ENCODE peak calls at places on chromosomes 6 and 20, in nine cellular contexts. One of them, this sample, is unnamed.

GRCh38 chr20:824490-824889 is 9.0 kb upstream of the FAM110A start:
- DNase-seq in iris pigment epithelial cell: no peak
- DNase-seq in ACHN: no peak
- DNase-seq in RWPE1: no peak
- DNase-seq in neuronal stem cell: no peak
- DNase-seq in GM13977: no peak
- DNase-seq in activated CD4-positive, alpha-beta T cell treated with anti-CD3 and anti-CD28 coated beads, Interleukin-2, amount 50 U/mL, for 24 hours: no peak
- DNase-seq in NCI-H1092 treated with DMSO at 0.1 percent for 48 hours: no peak
- DNase-seq in SK-MEL-5: no peak
- DNase-seq in this sample: no peak

GRCh38 chr6:169379495-169380070 is 125.9 kb upstream of the THBS2 start:
- DNase-seq in SK-MEL-5: no peak
- DNase-seq in ACHN: no peak
- DNase-seq in activated CD4-positive, alpha-beta T cell treated with anti-CD3 and anti-CD28 coated beads, Interleukin-2, amount 50 U/mL, for 24 hours: no peak
- DNase-seq in neuronal stem cell: no peak
- DNase-seq in iris pigment epithelial cell: no peak
- DNase-seq in NCI-H1092 treated with DMSO at 0.1 percent for 48 hours: no peak
- DNase-seq in RWPE1: no peak
- DNase-seq in GM13977: no peak
- DNase-seq in this sample: no peak

GRCh38 chr6:31534011-31534410 is 5.2 kb downstream of the MCCD1 start:
- DNase-seq in SK-MEL-5: no peak
- DNase-seq in RWPE1: no peak
- DNase-seq in NCI-H1092 treated with DMSO at 0.1 percent for 48 hours: no peak
- DNase-seq in neuronal stem cell: no peak
- DNase-seq in iris pigment epithelial cell: no peak
- DNase-seq in ACHN: no peak
- DNase-seq in activated CD4-positive, alpha-beta T cell treated with anti-CD3 and anti-CD28 coated beads, Interleukin-2, amount 50 U/mL, for 24 hours: no peak
- DNase-seq in GM13977: no peak
- DNase-seq in this sample: no peak

GRCh38 chr20:9075264-9076095 is 6.6 kb downstream of the PLCB4 start:
- DNase-seq in GM13977: no peak
- DNase-seq in neuronal stem cell: no peak
- DNase-seq in activated CD4-positive, alpha-beta T cell treated with anti-CD3 and anti-CD28 coated beads, Interleukin-2, amount 50 U/mL, for 24 hours: no peak
- DNase-seq in ACHN: no peak
- DNase-seq in SK-MEL-5: no peak
- DNase-seq in NCI-H1092 treated with DMSO at 0.1 percent for 48 hours: no peak
- DNase-seq in RWPE1: no peak
- DNase-seq in iris pigment epithelial cell: no peak
- DNase-seq in this sample: no peak

GRCh38 chr6:18501313-18502013 is 114.3 kb downstream of the RNF144B start:
- DNase-seq in SK-MEL-5: peak; percentile 41
- DNase-seq in neuronal stem cell: no peak
- DNase-seq in iris pigment epithelial cell: peak; percentile 93
- DNase-seq in ACHN: no peak
- DNase-seq in GM13977: no peak
- DNase-seq in RWPE1: no peak
- DNase-seq in activated CD4-positive, alpha-beta T cell treated with anti-CD3 and anti-CD28 coated beads, Interleukin-2, amount 50 U/mL, for 24 hours: no peak
- DNase-seq in NCI-H1092 treated with DMSO at 0.1 percent for 48 hours: no peak
- DNase-seq in this sample: no peak

GRCh38 chr6:89950446-89950845 is 56.2 kb downstream of the GJA10 start:
- DNase-seq in RWPE1: no peak
- DNase-seq in ACHN: no peak
- DNase-seq in activated CD4-positive, alpha-beta T cell treated with anti-CD3 and anti-CD28 coated beads, Interleukin-2, amount 50 U/mL, for 24 hours: no peak
- DNase-seq in neuronal stem cell: no peak
- DNase-seq in GM13977: no peak
- DNase-seq in iris pigment epithelial cell: no peak
- DNase-seq in SK-MEL-5: no peak
- DNase-seq in NCI-H1092 treated with DMSO at 0.1 percent for 48 hours: no peak
- DNase-seq in this sample: no peak

GRCh38 chr6:159952289-159953005 is 16.4 kb upstream of the IGF2R start:
- DNase-seq in GM13977: no peak
- DNase-seq in neuronal stem cell: no peak
- DNase-seq in NCI-H1092 treated with DMSO at 0.1 percent for 48 hours: no peak
- DNase-seq in RWPE1: no peak
- DNase-seq in SK-MEL-5: no peak
- DNase-seq in ACHN: no peak
- DNase-seq in activated CD4-positive, alpha-beta T cell treated with anti-CD3 and anti-CD28 coated beads, Interleukin-2, amount 50 U/mL, for 24 hours: no peak
- DNase-seq in iris pigment epithelial cell: no peak
- DNase-seq in this sample: no peak

GRCh38 chr6:149860513-149860833 is 3.7 kb downstream of the LRP11 start:
- DNase-seq in SK-MEL-5: no peak
- DNase-seq in neuronal stem cell: no peak
- DNase-seq in activated CD4-positive, alpha-beta T cell treated with anti-CD3 and anti-CD28 coated beads, Interleukin-2, amount 50 U/mL, for 24 hours: no peak
- DNase-seq in NCI-H1092 treated with DMSO at 0.1 percent for 48 hours: no peak
- DNase-seq in iris pigment epithelial cell: no peak
- DNase-seq in ACHN: no peak
- DNase-seq in GM13977: no peak
- DNase-seq in RWPE1: no peak
- DNase-seq in this sample: no peak

GRCh38 chr6:340991-341827 is 48.9 kb downstream of the DUSP22 start:
- DNase-seq in iris pigment epithelial cell: no peak
- DNase-seq in NCI-H1092 treated with DMSO at 0.1 percent for 48 hours: no peak
- DNase-seq in activated CD4-positive, alpha-beta T cell treated with anti-CD3 and anti-CD28 coated beads, Interleukin-2, amount 50 U/mL, for 24 hours: no peak
- DNase-seq in GM13977: peak; percentile 67
- DNase-seq in neuronal stem cell: no peak
- DNase-seq in SK-MEL-5: no peak
- DNase-seq in RWPE1: no peak
- DNase-seq in ACHN: no peak
- DNase-seq in this sample: no peak

GRCh38 chr6:26388014-26388413 is 5.1 kb downstream of the BTN2A2 start:
- DNase-seq in iris pigment epithelial cell: no peak
- DNase-seq in SK-MEL-5: no peak
- DNase-seq in RWPE1: no peak
- DNase-seq in NCI-H1092 treated with DMSO at 0.1 percent for 48 hours: no peak
- DNase-seq in GM13977: no peak
- DNase-seq in activated CD4-positive, alpha-beta T cell treated with anti-CD3 and anti-CD28 coated beads, Interleukin-2, amount 50 U/mL, for 24 hours: no peak
- DNase-seq in neuronal stem cell: no peak
- DNase-seq in ACHN: no peak
- DNase-seq in this sample: no peak

GRCh38 chr20:43375586-43375985 is 82.1 kb upstream of the SRSF6 start:
- DNase-seq in neuronal stem cell: no peak
- DNase-seq in ACHN: no peak
- DNase-seq in SK-MEL-5: no peak
- DNase-seq in activated CD4-positive, alpha-beta T cell treated with anti-CD3 and anti-CD28 coated beads, Interleukin-2, amount 50 U/mL, for 24 hours: no peak
- DNase-seq in GM13977: no peak
- DNase-seq in RWPE1: no peak
- DNase-seq in NCI-H1092 treated with DMSO at 0.1 percent for 48 hours: no peak
- DNase-seq in iris pigment epithelial cell: no peak
- DNase-seq in this sample: no peak

GRCh38 chr6:71420693-71421328 is 132.2 kb downstream of the OGFRL1 start:
- DNase-seq in ACHN: peak; percentile 95
- DNase-seq in activated CD4-positive, alpha-beta T cell treated with anti-CD3 and anti-CD28 coated beads, Interleukin-2, amount 50 U/mL, for 24 hours: no peak
- DNase-seq in iris pigment epithelial cell: peak; percentile 98
- DNase-seq in NCI-H1092 treated with DMSO at 0.1 percent for 48 hours: no peak
- DNase-seq in neuronal stem cell: peak; percentile 86
- DNase-seq in SK-MEL-5: peak; percentile 93
- DNase-seq in GM13977: peak; percentile 26
- DNase-seq in RWPE1: peak; percentile 97
- DNase-seq in this sample: peak; percentile 76

GRCh38 chr6:24524801-24525200 is 30.0 kb downstream of the ALDH5A1 start:
- DNase-seq in SK-MEL-5: peak; percentile 86
- DNase-seq in activated CD4-positive, alpha-beta T cell treated with anti-CD3 and anti-CD28 coated beads, Interleukin-2, amount 50 U/mL, for 24 hours: no peak
- DNase-seq in RWPE1: peak; percentile 25
- DNase-seq in iris pigment epithelial cell: peak; percentile 64
- DNase-seq in neuronal stem cell: peak; percentile 33
- DNase-seq in ACHN: peak; percentile 65
- DNase-seq in GM13977: peak; percentile 37
- DNase-seq in NCI-H1092 treated with DMSO at 0.1 percent for 48 hours: peak; percentile 40
- DNase-seq in this sample: no peak

GRCh38 chr20:36097751-36098151 is 56.8 kb upstream of the EPB41L1 start:
- DNase-seq in ACHN: no peak
- DNase-seq in NCI-H1092 treated with DMSO at 0.1 percent for 48 hours: no peak
- DNase-seq in iris pigment epithelial cell: no peak
- DNase-seq in SK-MEL-5: no peak
- DNase-seq in activated CD4-positive, alpha-beta T cell treated with anti-CD3 and anti-CD28 coated beads, Interleukin-2, amount 50 U/mL, for 24 hours: no peak
- DNase-seq in neuronal stem cell: no peak
- DNase-seq in GM13977: no peak
- DNase-seq in RWPE1: no peak
- DNase-seq in this sample: no peak

GRCh38 chr20:19747903-19748302 is 10.2 kb upstream of the RIN2 start:
- DNase-seq in SK-MEL-5: no peak
- DNase-seq in NCI-H1092 treated with DMSO at 0.1 percent for 48 hours: no peak
- DNase-seq in activated CD4-positive, alpha-beta T cell treated with anti-CD3 and anti-CD28 coated beads, Interleukin-2, amount 50 U/mL, for 24 hours: no peak
- DNase-seq in RWPE1: no peak
- DNase-seq in iris pigment epithelial cell: no peak
- DNase-seq in ACHN: no peak
- DNase-seq in neuronal stem cell: no peak
- DNase-seq in GM13977: no peak
- DNase-seq in this sample: no peak

GRCh38 chr6:106782524-106783265 is 153.3 kb downstream of the QRSL1 start:
- DNase-seq in SK-MEL-5: no peak
- DNase-seq in ACHN: no peak
- DNase-seq in iris pigment epithelial cell: no peak
- DNase-seq in RWPE1: no peak
- DNase-seq in NCI-H1092 treated with DMSO at 0.1 percent for 48 hours: no peak
- DNase-seq in GM13977: no peak
- DNase-seq in activated CD4-positive, alpha-beta T cell treated with anti-CD3 and anti-CD28 coated beads, Interleukin-2, amount 50 U/mL, for 24 hours: no peak
- DNase-seq in neuronal stem cell: no peak
- DNase-seq in this sample: no peak

GRCh38 chr6:43774776-43775583 is 5.0 kb downstream of the VEGFA start:
- DNase-seq in ACHN: peak; percentile 61
- DNase-seq in activated CD4-positive, alpha-beta T cell treated with anti-CD3 and anti-CD28 coated beads, Interleukin-2, amount 50 U/mL, for 24 hours: peak; percentile 21
- DNase-seq in RWPE1: peak; percentile 93
- DNase-seq in neuronal stem cell: peak; percentile 79
- DNase-seq in iris pigment epithelial cell: peak; percentile 70
- DNase-seq in NCI-H1092 treated with DMSO at 0.1 percent for 48 hours: peak; percentile 18
- DNase-seq in SK-MEL-5: peak; percentile 55
- DNase-seq in GM13977: peak; percentile 90
- DNase-seq in this sample: no peak

GRCh38 chr6:129516005-129516404 is 194.0 kb downstream of the ARHGAP18 start:
- DNase-seq in neuronal stem cell: no peak
- DNase-seq in ACHN: no peak
- DNase-seq in GM13977: no peak
- DNase-seq in NCI-H1092 treated with DMSO at 0.1 percent for 48 hours: no peak
- DNase-seq in iris pigment epithelial cell: no peak
- DNase-seq in SK-MEL-5: no peak
- DNase-seq in activated CD4-positive, alpha-beta T cell treated with anti-CD3 and anti-CD28 coated beads, Interleukin-2, amount 50 U/mL, for 24 hours: no peak
- DNase-seq in RWPE1: no peak
- DNase-seq in this sample: no peak